ENCODE peak calls at places on chromosome 5, in four cellular contexts. G is GM12878, H is SK-N-SH, K is GM23338. F is an unnamed sample.
A peak's percentile ranks its signal among the peaks of the same experiment; 100 is the strongest.

GRCh38 chr5:129511291-129511690 is 51.2 kb downstream of the ADAMTS19 start:
- DNase-seq in G (no peak), H (no peak), K (no peak), F (no peak)

GRCh38 chr5:177300971-177301370 is 2.5 kb downstream of the RAB24 start:
- DNase-seq in G (no peak), H (no peak), K (no peak), F (no peak)

GRCh38 chr5:39498247-39498952 is 73.6 kb upstream of the DAB2 start:
- DNase-seq in G (no peak), H (no peak), K (no peak), F (no peak)

GRCh38 chr5:6820851-6821479 is 107.7 kb downstream of the TENT4A start:
- DNase-seq in G (no peak), H (peak; percentile 70), K (peak; percentile 80), F (peak; percentile 24)

GRCh38 chr5:79795764-79796398 is 106.2 kb downstream of the CMYA5 start:
- DNase-seq in G (no peak), H (no peak), K (no peak), F (no peak)

GRCh38 chr5:14108170-14108996 is 34.8 kb upstream of the TRIO start:
- DNase-seq in G (peak; percentile 44), H (peak; percentile 72), K (peak; percentile 92), F (peak; percentile 88)

GRCh38 chr5:4762316-4762715 is 377.8 kb upstream of the ADAMTS16 start:
- DNase-seq in G (no peak), H (no peak), K (no peak), F (no peak)

GRCh38 chr5:174596429-174596828 is 128.0 kb upstream of the MSX2 start:
- DNase-seq in G (no peak), H (no peak), K (no peak), F (no peak)

GRCh38 chr5:127072861-127073846 is at the start of gene C5orf63:
- DNase-seq in G (peak; percentile 17), H (peak; percentile 86), K (peak; percentile 84), F (no peak)
- TF ChIP-seq POLR2AphosphoS5 in G (peak; percentile 62), H (peak; percentile 31), K (peak; percentile 66), F (peak; percentile 62)

GRCh38 chr5:172479034-172479783 is 24.9 kb upstream of the SH3PXD2B start:
- DNase-seq in G (peak; percentile 17), H (peak; percentile 88), K (peak; percentile 96), F (peak; percentile 67)
- TF ChIP-seq POLR2AphosphoS5 in G (no peak), H (no peak), K (no peak), F (no peak)

GRCh38 chr5:139642891-139643871 is 5.0 kb upstream of the CXXC5 start:
- DNase-seq in G (no peak), H (peak; percentile 19), K (no peak), F (no peak)
- TF ChIP-seq POLR2AphosphoS5 in G (no peak), H (no peak), K (no peak), F (no peak)

GRCh38 chr5:81779125-81779934 is 28.4 kb upstream of the SSBP2 start:
- DNase-seq in G (peak; percentile 23), H (peak; percentile 27), K (no peak), F (no peak)
- TF ChIP-seq POLR2AphosphoS5 in G (peak; percentile 75), H (no peak), K (no peak), F (no peak)

GRCh38 chr5:115977988-115978387 is 15.7 kb downstream of the LVRN start:
- DNase-seq in G (no peak), H (no peak), K (no peak), F (no peak)
- TF ChIP-seq POLR2AphosphoS5 in G (no peak), H (no peak), K (no peak), F (no peak)

GRCh38 chr5:102750435-102750834 is 4.7 kb upstream of the PAM start:
- DNase-seq in G (no peak), H (no peak), K (no peak), F (no peak)

GRCh38 chr5:102758576-102758975 is 3.5 kb downstream of the PAM start:
- DNase-seq in G (no peak), H (no peak), K (no peak), F (no peak)

GRCh38 chr5:102755691-102756371 is 726 bp downstream of the PAM start:
- DNase-seq in G (peak; percentile 57), H (peak; percentile 63), K (peak; percentile 89), F (no peak)

GRCh38 chr5:102753889-102754498 is 1.1 kb upstream of the PAM start:
- DNase-seq in G (no peak), H (peak; percentile 43), K (peak; percentile 27), F (no peak)

GRCh38 chr5:102754499-102755424 is at the start of gene PAM:
- DNase-seq in G (no peak), H (peak; percentile 93), K (peak; percentile 87), F (no peak)
- TF ChIP-seq POLR2AphosphoS5 in G (no peak), H (peak; percentile 67), K (peak; percentile 62), F (no peak)

DNA sequence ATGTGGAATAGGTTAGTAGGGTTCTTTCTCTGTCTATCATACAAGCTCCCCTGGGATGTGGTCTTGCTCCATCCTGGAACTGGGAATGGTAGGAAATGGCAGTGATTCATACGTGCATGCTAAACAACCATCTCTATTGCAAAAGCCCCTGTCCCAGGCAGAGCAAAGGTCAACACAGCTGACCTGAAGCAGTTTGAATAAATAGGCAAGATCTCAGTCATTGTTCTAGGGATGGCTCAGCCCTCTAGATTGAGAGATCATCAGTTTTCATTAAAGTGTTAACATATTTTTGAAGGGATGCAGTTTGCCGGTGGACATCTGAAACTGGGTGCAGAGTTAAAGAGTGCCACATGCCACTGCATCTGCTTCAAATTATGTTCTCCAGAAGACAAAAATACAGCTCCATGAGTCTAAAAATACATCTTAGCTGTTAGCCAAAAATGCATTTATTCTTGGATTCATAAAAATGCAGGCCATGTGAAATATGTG is 224.1 kb downstream of the ESM1 start:
- DNase-seq in G (no peak), H (no peak), K (no peak), F (no peak)
- TF ChIP-seq POLR2AphosphoS5 in G (no peak), H (no peak), K (no peak), F (no peak)

GRCh38 chr5:172769598-172770373 is 1.2 kb downstream of the DUSP1 start:
- DNase-seq in G (no peak), H (peak; percentile 49), K (peak; percentile 31), F (no peak)
- TF ChIP-seq POLR2AphosphoS5 in G (peak; percentile 10), H (peak; percentile 20), K (no peak), F (peak; percentile 83)

F was measured in Panc1.